ENCODE peak calls at places on chromosomes 16 and 17, in five cellular contexts. M is thoracic aorta; B is CD4-positive, CD25-positive, alpha-beta regulatory T cell; H is prostate gland; X is psoas muscle. P is an unnamed sample. For H3K27me3, the result is how much of the 10 kb centered on the place peaks cover.

GRCh38 chr17:76709077-76709950 is 1.5 kb downstream of the MXRA7 start:
- DNase-seq in M (peak), B (no peak), H (peak), X (peak), P (no peak)

GRCh38 chr17:1509255-1509943 is 7.0 kb downstream of the INPP5K start:
- DNase-seq in M (no peak), B (no peak), H (no peak), X (no peak), P (no peak)

GRCh38 chr17:63431618-63431938 is 14.5 kb downstream of the CYB561 start:
- DNase-seq in M (no peak), B (no peak), H (no peak), X (no peak), P (no peak)

GRCh38 chr16:66874079-66874775 is 6.1 kb upstream of the PDP2 start:
- DNase-seq in M (no peak), B (no peak), H (no peak), X (no peak), P (no peak)

GRCh38 chr17:11097121-11097520 is 143.9 kb upstream of the SHISA6 start:
- DNase-seq in M (no peak), B (no peak), H (no peak), X (no peak), P (no peak)

GRCh38 chr16:4561565-4561964 is 5.4 kb downstream of the C16orf96 start:
- DNase-seq in M (no peak), B (no peak), H (no peak), X (no peak), P (no peak)

GRCh38 chr17:9473716-9474115 is 101.9 kb downstream of the STX8 start:
- DNase-seq in M (no peak), B (no peak), H (no peak), X (no peak), P (no peak)

GRCh38 chr17:66492500-66493123 is 190.2 kb downstream of the PRKCA start:
- DNase-seq in M (no peak), B (no peak), H (no peak), X (no peak), P (no peak)

GRCh38 chr16:89023621-89024511 is 46.9 kb upstream of the CBFA2T3 start:
- DNase-seq in M (no peak), B (no peak), H (no peak), X (peak), P (no peak)
- H3K27me3 ChIP-seq in M (under half), B (under half), H (under half), X (half or more), P (under half)

GRCh38 chr16:17351471-17352045 is 119.2 kb downstream of the XYLT1 start:
- DNase-seq in M (no peak), B (no peak), H (no peak), X (no peak), P (no peak)
- H3K27me3 ChIP-seq in M (under half), B (under half), H (under half), X (under half), P (under half)

DNA sequence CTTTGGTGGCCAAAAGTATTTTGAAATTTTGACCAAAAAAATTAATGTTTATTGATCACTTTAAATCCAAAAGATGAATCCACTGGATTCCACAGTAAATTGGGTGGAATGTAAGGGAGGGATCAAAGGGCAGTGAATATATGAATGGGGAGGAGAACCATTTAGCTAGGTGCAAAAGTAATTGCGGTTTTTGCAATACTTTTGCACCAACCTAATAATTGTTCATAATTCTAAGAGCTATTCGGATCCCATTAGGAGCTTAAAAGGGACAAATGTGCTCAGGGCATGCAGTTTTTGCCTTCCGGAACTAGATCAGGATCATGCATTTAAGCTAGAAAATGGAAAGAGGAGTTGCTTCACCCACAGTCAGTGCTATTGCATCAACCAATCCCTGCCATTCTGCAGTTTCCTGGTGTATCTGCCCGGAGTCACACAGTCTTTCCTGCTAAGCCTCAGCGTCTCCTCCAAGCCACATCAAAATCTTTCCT is at the start of gene LPO:
- DNase-seq in M (no peak), B (no peak), H (no peak), X (no peak), P (no peak)
- H3K27me3 ChIP-seq in M (under half), B (under half), H (under half), X (under half), P (under half)

DNA sequence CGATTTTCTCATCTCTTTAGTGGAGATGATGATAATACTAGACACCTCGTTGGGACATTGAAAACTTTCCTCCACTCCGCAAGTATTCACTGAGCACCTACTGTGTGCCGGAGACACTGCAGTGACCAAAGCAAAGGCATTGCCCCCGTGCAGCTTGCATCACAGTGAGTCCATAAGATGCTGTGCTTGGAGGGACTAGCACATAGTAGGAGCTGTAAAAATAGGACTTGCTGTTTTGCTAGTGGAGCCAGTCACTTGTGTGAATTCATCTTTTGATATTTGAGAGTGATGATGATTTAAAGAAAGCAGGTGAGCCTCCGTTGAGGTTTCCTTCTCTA is 5.3 kb upstream of the MAP2K3 start:
- DNase-seq in M (no peak), B (no peak), H (no peak), X (no peak), P (no peak)
- H3K27me3 ChIP-seq in M (under half), B (under half), H (under half), X (under half), P (under half)

DNA sequence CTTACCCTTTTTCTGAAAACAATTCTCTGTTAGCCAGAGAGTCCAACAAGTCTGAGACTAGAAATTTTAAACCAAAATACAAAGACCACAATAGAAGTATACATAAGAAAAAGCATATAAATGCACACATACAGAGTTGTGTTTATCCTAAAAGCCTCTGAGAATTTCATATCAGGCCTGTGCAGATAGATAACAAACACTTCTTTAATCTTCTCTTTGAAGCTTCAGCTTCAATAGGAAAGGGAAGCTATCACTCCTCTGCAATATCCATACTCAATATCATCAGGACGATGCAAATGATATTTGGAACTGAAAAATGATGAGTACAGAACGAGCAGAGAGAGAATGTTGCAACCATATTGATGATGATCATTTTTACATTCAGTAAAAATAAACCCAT is 61.7 kb downstream of the SKAP1 start:
- DNase-seq in M (no peak), B (no peak), H (no peak), X (no peak), P (no peak)
- H3K27me3 ChIP-seq in M (under half), B (under half), H (under half), X (under half), P (under half)

GRCh38 chr16:24138024-24138423 is 118.1 kb upstream of the CACNG3 start:
- DNase-seq in M (no peak), B (no peak), H (no peak), X (no peak), P (no peak)
- H3K27me3 ChIP-seq in M (under half), B (under half), H (under half), X (under half), P (under half)

GRCh38 chr16:85980686-85981085 is 81.7 kb downstream of the IRF8 start:
- DNase-seq in M (no peak), B (no peak), H (no peak), X (no peak), P (no peak)
- H3K27me3 ChIP-seq in M (under half), B (under half), H (under half), X (under half), P (under half)

P was measured in CD4-positive, alpha-beta T cell.